ENCODE peak calls at places on chromosomes 6 and 20, in ten cellular contexts. M, D, N, E, K, S, C, T, G and V are unnamed samples.

GRCh38 chr6:44264154-44265002 is 973 bp downstream of the NFKBIE start:
- DNase-seq in M (peak), D (peak), N (no peak), E (no peak), K (peak), S (no peak), C (peak), T (peak), G (no peak), V (no peak)

GRCh38 chr20:19336601-19337000 is 124.2 kb downstream of the SLC24A3 start:
- DNase-seq in M (no peak), D (no peak), N (no peak), E (no peak), K (no peak), S (no peak), C (no peak), T (no peak), G (no peak), V (no peak)

GRCh38 chr6:168363302-168363701 is 43.7 kb upstream of the DACT2 start:
- DNase-seq in M (no peak), D (no peak), N (no peak), E (no peak), K (no peak), S (peak), C (no peak), T (no peak), G (no peak), V (no peak)

GRCh38 chr6:42028234-42029061 is 21.9 kb upstream of the TAF8 start:
- DNase-seq in M (no peak), D (peak), N (no peak), E (peak), K (peak), S (no peak), C (no peak), T (no peak), G (no peak), V (no peak)

GRCh38 chr6:105045546-105045945 is 88.6 kb downstream of the LIN28B start:
- DNase-seq in M (no peak), D (no peak), N (peak), E (peak), K (peak), S (no peak), C (no peak), T (no peak), G (no peak), V (no peak)

GRCh38 chr6:21898107-21898796 is 304.7 kb downstream of the SOX4 start:
- DNase-seq in M (no peak), D (no peak), N (no peak), E (no peak), K (peak), S (no peak), C (no peak), T (no peak), G (no peak), V (no peak)

GRCh38 chr6:6772751-6773150 is 184.2 kb downstream of the LY86 start:
- DNase-seq in M (no peak), D (peak), N (no peak), E (no peak), K (no peak), S (no peak), C (no peak), T (no peak), G (no peak), V (no peak)

GRCh38 chr6:46706464-46706863 is 18.8 kb downstream of the TDRD6 start:
- DNase-seq in M (no peak), D (no peak), N (no peak), E (no peak), K (no peak), S (no peak), C (no peak), T (no peak), G (no peak), V (no peak)

GRCh38 chr6:71533939-71534379 is 245.3 kb downstream of the OGFRL1 start:
- DNase-seq in M (no peak), D (no peak), N (peak), E (peak), K (peak), S (no peak), C (no peak), T (no peak), G (no peak), V (no peak)

GRCh38 chr20:33445881-33446615 is 2.5 kb upstream of the SNTA1 start:
- DNase-seq in M (no peak), D (no peak), N (no peak), E (no peak), K (no peak), S (no peak), C (no peak), T (no peak), G (no peak), V (no peak)

GRCh38 chr6:501891-502601 is 110.5 kb downstream of the IRF4 start:
- DNase-seq in M (peak), D (no peak), N (no peak), E (no peak), K (no peak), S (no peak), C (no peak), T (no peak), G (no peak), V (no peak)

GRCh38 chr6:6614096-6614964 is 25.8 kb downstream of the LY86 start:
- DNase-seq in M (no peak), D (peak), N (no peak), E (no peak), K (no peak), S (no peak), C (no peak), T (no peak), G (no peak), V (no peak)

GRCh38 chr6:169837529-169838250 is 86.3 kb downstream of the ERMARD start:
- DNase-seq in M (no peak), D (peak), N (no peak), E (no peak), K (no peak), S (no peak), C (peak), T (no peak), G (no peak), V (no peak)

GRCh38 chr6:71421611-71422010 is 133.0 kb downstream of the OGFRL1 start:
- DNase-seq in M (no peak), D (no peak), N (no peak), E (no peak), K (no peak), S (no peak), C (no peak), T (no peak), G (no peak), V (no peak)

GRCh38 chr6:44593539-44593944 is 206.0 kb downstream of the CDC5L start:
- DNase-seq in M (peak), D (peak), N (peak), E (peak), K (peak), S (no peak), C (no peak), T (peak), G (no peak), V (peak)

GRCh38 chr6:54195637-54196036 is 84.4 kb downstream of the MLIP start:
- DNase-seq in M (no peak), D (no peak), N (no peak), E (no peak), K (no peak), S (no peak), C (no peak), T (no peak), G (no peak), V (no peak)

GRCh38 chr6:97947841-97948240 is 664.8 kb upstream of the MMS22L start:
- DNase-seq in M (no peak), D (peak), N (peak), E (peak), K (peak), S (no peak), C (no peak), T (peak), G (peak), V (peak)

GRCh38 chr6:24581084-24581669 is 64.8 kb downstream of the KIAA0319 start:
- DNase-seq in M (peak), D (peak), N (peak), E (peak), K (peak), S (peak), C (peak), T (peak), G (peak), V (peak)

GRCh38 chr6:44650495-44650894 is 263.0 kb downstream of the CDC5L start:
- DNase-seq in M (no peak), D (no peak), N (no peak), E (no peak), K (no peak), S (no peak), C (no peak), T (no peak), G (no peak), V (no peak)

GRCh38 chr6:106910999-106911949 is 63.3 kb downstream of the CD24 start:
- DNase-seq in M (no peak), D (no peak), N (peak), E (no peak), K (no peak), S (no peak), C (no peak), T (peak), G (no peak), V (no peak)

GRCh38 chr6:12363651-12364381 is 73.7 kb downstream of the EDN1 start:
- DNase-seq in M (peak), D (no peak), N (peak), E (no peak), K (no peak), S (no peak), C (no peak), T (peak), G (no peak), V (no peak)

GRCh38 chr20:64188682-64189529 is 24.7 kb downstream of the MYT1 start:
- DNase-seq in M (peak), D (peak), N (peak), E (peak), K (peak), S (no peak), C (no peak), T (peak), G (no peak), V (no peak)

GRCh38 chr20:22946594-22946993 is 88.5 kb upstream of the SSTR4 start:
- DNase-seq in M (no peak), D (no peak), N (no peak), E (no peak), K (no peak), S (no peak), C (no peak), T (no peak), G (no peak), V (no peak)

GRCh38 chr20:4607287-4607713 is 114.4 kb upstream of the PRND start:
- DNase-seq in M (peak), D (peak), N (peak), E (peak), K (peak), S (no peak), C (no peak), T (peak), G (peak), V (peak)

GRCh38 chr20:35883778-35884540 is 70.3 kb downstream of the SCAND1 start:
- DNase-seq in M (peak), D (peak), N (peak), E (peak), K (peak), S (peak), C (peak), T (peak), G (peak), V (peak)

GRCh38 chr6:109381007-109381746 is 1.1 kb downstream of the CD164 start:
- DNase-seq in M (no peak), D (no peak), N (no peak), E (peak), K (peak), S (no peak), C (no peak), T (no peak), G (no peak), V (no peak)

GRCh38 chr6:137764464-137764863 is 102.6 kb upstream of the TNFAIP3 start:
- DNase-seq in M (no peak), D (no peak), N (no peak), E (peak), K (peak), S (no peak), C (no peak), T (no peak), G (no peak), V (no peak)

GRCh38 chr20:37075932-37076685 is 19.7 kb downstream of the RBL1 start:
- DNase-seq in M (no peak), D (no peak), N (no peak), E (no peak), K (peak), S (no peak), C (no peak), T (no peak), G (no peak), V (no peak)

GRCh38 chr6:163529605-163530004 is 115.1 kb downstream of the QKI start:
- DNase-seq in M (no peak), D (no peak), N (no peak), E (peak), K (peak), S (no peak), C (no peak), T (no peak), G (no peak), V (no peak)

GRCh38 chr6:6559994-6560393 is 28.5 kb upstream of the LY86 start:
- DNase-seq in M (no peak), D (no peak), N (no peak), E (no peak), K (no peak), S (no peak), C (no peak), T (no peak), G (no peak), V (no peak)

GRCh38 chr6:170420264-170420663 is 113.7 kb downstream of the FAM120B start:
- DNase-seq in M (no peak), D (no peak), N (no peak), E (no peak), K (no peak), S (no peak), C (no peak), T (no peak), G (no peak), V (no peak)

GRCh38 chr20:25259358-25259757 is 11.5 kb downstream of the PYGB start:
- DNase-seq in M (peak), D (no peak), N (no peak), E (no peak), K (no peak), S (peak), C (no peak), T (no peak), G (no peak), V (no peak)

GRCh38 chr20:1838479-1839279 is 56.5 kb upstream of the SIRPA start:
- DNase-seq in M (no peak), D (no peak), N (no peak), E (no peak), K (no peak), S (no peak), C (no peak), T (no peak), G (no peak), V (no peak)

DNA sequence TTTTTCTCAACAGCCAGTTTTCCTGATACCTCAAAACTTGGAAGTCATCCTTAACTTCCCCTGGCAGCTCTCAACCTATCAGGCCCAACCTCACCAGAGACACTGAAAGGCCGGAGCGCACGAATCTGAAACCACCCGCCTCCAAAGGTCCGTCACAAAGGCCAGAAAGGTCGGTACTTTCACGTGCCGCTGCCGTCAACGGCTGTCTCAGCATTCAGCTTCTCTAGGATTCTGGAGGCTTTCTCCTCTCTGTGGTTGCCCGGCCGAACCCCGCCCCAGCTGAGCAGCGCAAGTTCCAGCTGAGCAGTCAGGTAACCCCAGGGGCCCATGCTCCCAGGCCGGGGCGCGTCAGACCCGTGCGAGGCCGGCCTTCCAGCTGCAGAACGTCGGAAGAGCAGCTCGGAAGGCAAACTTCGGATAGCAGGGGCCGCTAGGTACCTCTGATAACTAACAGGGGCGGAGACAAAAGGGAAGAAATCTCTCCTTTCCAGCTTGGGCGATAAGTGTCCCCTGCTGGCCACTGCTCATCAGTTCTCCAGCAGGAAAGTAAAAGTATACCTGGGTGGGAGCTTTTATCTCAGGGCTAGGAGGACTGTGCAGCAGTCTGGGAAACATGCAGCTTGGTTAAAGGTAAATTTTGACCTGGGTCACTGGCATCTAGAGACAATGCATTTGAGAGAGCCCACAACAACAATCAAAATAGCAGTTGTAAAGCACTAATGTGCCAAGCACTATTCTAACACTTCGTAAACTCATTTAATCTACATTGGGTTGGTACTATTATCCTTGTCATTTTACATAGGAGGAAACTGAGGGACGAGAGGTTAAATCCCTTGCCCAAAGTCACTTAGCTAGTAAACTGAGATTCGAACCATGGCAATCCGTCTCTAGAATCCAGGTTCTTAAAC is 16.1 kb downstream of the ZSCAN12 start:
- DNase-seq in M (peak), D (peak), N (peak), E (peak), K (peak), S (peak), C (peak), T (peak), G (peak), V (peak)
- TF ChIP-seq POLR2A in M (peak), D (no peak), N (peak), E (no peak), K (peak), S (no peak), C (peak), T (peak), G (no peak), V (no peak)

DNA sequence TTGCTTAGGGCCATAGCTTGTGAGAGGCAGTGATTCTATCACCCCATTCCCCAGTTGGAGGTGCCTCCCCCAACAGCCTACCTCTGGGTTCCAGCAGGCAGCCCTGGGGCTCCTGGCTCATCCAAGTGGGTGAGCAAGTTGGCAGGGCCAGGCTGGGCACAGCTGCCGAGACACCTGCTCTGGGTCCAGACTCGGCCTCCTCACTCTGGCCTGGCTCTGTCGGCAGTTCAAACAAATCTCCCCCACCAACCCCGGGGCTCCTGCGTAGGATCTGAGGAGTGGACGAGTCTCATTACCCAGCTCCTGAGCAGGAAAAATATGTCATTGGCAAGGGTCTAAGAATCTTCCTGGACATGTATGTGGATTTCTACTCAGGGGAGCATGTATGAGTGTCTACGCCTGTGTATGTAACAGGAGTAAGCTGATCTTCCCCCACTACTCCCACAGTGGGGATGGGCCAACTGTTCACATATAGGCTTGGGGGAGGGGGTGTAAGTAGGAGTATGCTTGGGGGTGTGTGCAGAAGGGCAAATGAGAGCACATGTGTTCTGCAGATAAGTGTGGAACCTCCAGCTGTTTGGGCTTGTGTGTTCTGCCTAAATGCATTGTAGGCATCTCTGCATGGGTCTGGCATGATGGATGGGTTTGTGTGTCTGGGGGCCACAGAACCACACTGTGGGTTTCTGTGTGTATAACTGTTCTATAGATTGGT is 2.0 kb downstream of the ID1 start:
- DNase-seq in M (peak), D (no peak), N (peak), E (peak), K (peak), S (no peak), C (peak), T (no peak), G (no peak), V (peak)
- TF ChIP-seq POLR2A in M (peak), D (no peak), N (no peak), E (peak), K (peak), S (no peak), C (peak), T (peak), G (no peak), V (peak)

DNA sequence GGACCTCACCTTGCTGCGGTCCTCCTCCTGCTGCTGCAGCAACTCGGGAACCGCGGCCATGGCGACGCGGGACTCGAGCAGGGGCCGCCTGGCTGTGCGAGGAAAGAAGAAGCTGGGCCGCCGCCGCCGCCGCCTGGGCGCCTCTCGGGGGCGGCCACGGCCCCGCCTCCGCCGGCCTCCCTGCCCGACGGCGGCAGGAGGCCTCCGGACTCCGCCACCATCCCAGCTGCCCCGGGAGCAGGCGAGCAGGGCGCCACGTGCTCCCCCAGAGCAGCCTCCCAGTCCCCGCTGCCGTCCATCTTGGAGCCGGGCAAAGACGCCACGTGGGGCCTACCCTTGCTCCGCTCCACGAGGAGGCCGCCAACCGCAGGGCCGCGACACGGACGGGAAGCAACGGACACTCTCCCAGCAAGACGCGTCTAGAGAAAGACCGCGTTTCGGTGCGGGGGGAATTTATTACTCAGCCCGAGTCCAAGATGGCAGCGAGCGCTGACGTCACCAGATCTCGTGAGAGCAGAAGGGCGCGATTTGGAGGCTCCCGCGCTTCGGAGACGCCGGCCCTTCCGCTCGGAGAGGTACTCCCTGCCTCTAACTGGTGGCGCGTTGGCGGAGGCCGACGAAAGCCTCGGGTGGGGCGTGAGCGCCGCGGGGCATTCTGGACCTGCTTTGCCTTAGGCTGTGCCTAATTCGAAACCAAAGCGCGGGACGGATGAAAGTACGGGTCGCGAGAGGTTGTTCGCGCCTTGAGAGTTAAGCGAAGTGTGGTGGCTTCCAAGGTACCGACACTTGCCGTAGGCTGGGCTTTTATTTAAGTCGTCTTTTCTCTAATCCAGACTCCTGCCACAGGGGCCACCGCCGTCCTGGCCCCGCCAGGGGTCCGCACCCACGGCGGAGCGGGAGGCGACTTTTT is at the start of the genes MGME1 and SNX5:
- DNase-seq in M (peak), D (peak), N (peak), E (peak), K (peak), S (peak), C (peak), T (peak), G (peak), V (peak)
- TF ChIP-seq POLR2A in M (peak), D (no peak), N (peak), E (peak), K (peak), S (peak), C (peak), T (peak), G (no peak), V (peak)

GRCh38 chr6:79234150-79235022 is at the start of gene HMGN3:
- DNase-seq in M (peak), D (peak), N (peak), E (peak), K (peak), S (peak), C (peak), T (peak), G (peak), V (peak)
- TF ChIP-seq POLR2A in M (peak), D (no peak), N (peak), E (peak), K (no peak), S (peak), C (peak), T (peak), G (no peak), V (peak)

GRCh38 chr20:17520583-17520982 is 10.6 kb downstream of the BFSP1 start:
- DNase-seq in M (no peak), D (no peak), N (no peak), E (peak), K (no peak), S (no peak), C (no peak), T (no peak), G (no peak), V (no peak)
- TF ChIP-seq POLR2A in M (no peak), D (no peak), N (no peak), E (no peak), K (no peak), S (no peak), C (no peak), T (no peak), G (no peak), V (no peak)